ENCODE peak calls at places on chromosomes 16 and 17, in ten cellular contexts. One of them, this sample, is unnamed.

GRCh38 chr17:75588546-75589016 is 981 bp downstream of the MYO15B start:
- DNase-seq in tibial nerve: no peak
- DNase-seq in upper lobe of right lung: peak; percentile 84
- DNase-seq in cardiac fibroblast: no peak
- DNase-seq in keratinocyte: no peak
- DNase-seq in fibroblast of pulmonary artery: no peak
- DNase-seq in left ventricle myocardium inferior: no peak
- DNase-seq in CD4-positive, alpha-beta T cell: no peak
- DNase-seq in NB4: no peak
- DNase-seq in kidney: peak; percentile 84
- DNase-seq in this sample: no peak

GRCh38 chr16:56013962-56014552 is 138.9 kb upstream of the CES5A start:
- DNase-seq in tibial nerve: no peak
- DNase-seq in upper lobe of right lung: peak; percentile 79
- DNase-seq in cardiac fibroblast: peak; percentile 5
- DNase-seq in keratinocyte: peak; percentile 15
- DNase-seq in fibroblast of pulmonary artery: peak; percentile 16
- DNase-seq in left ventricle myocardium inferior: peak; percentile 44
- DNase-seq in CD4-positive, alpha-beta T cell: peak; percentile 4
- DNase-seq in NB4: peak; percentile 70
- DNase-seq in kidney: no peak
- DNase-seq in this sample: peak; percentile 76

GRCh38 chr17:21058098-21058893 is 15.5 kb upstream of the USP22 start:
- DNase-seq in tibial nerve: no peak
- DNase-seq in upper lobe of right lung: no peak
- DNase-seq in cardiac fibroblast: peak; percentile 53
- DNase-seq in keratinocyte: no peak
- DNase-seq in fibroblast of pulmonary artery: peak; percentile 52
- DNase-seq in left ventricle myocardium inferior: no peak
- DNase-seq in CD4-positive, alpha-beta T cell: no peak
- DNase-seq in NB4: peak; percentile 44
- DNase-seq in kidney: no peak
- DNase-seq in this sample: peak; percentile 39

GRCh38 chr17:28963212-28963611 is 11.9 kb upstream of the PHF12 start:
- DNase-seq in tibial nerve: no peak
- DNase-seq in upper lobe of right lung: peak; percentile 11
- DNase-seq in cardiac fibroblast: peak; percentile 33
- DNase-seq in keratinocyte: no peak
- DNase-seq in fibroblast of pulmonary artery: peak; percentile 27
- DNase-seq in left ventricle myocardium inferior: no peak
- DNase-seq in CD4-positive, alpha-beta T cell: no peak
- DNase-seq in NB4: no peak
- DNase-seq in kidney: peak; percentile 10
- DNase-seq in this sample: no peak

GRCh38 chr17:82061047-82061925 is 4.3 kb downstream of the DUS1L start:
- DNase-seq in tibial nerve: no peak
- DNase-seq in upper lobe of right lung: no peak
- DNase-seq in cardiac fibroblast: no peak
- DNase-seq in keratinocyte: no peak
- DNase-seq in fibroblast of pulmonary artery: no peak
- DNase-seq in left ventricle myocardium inferior: no peak
- DNase-seq in CD4-positive, alpha-beta T cell: no peak
- DNase-seq in NB4: no peak
- DNase-seq in kidney: peak; percentile 63
- DNase-seq in this sample: no peak

GRCh38 chr17:39177256-39177655 is 11.3 kb upstream of the ARL5C start:
- DNase-seq in tibial nerve: no peak
- DNase-seq in upper lobe of right lung: no peak
- DNase-seq in cardiac fibroblast: peak; percentile 41
- DNase-seq in keratinocyte: no peak
- DNase-seq in fibroblast of pulmonary artery: no peak
- DNase-seq in left ventricle myocardium inferior: no peak
- DNase-seq in CD4-positive, alpha-beta T cell: no peak
- DNase-seq in NB4: peak; percentile 68
- DNase-seq in kidney: no peak
- DNase-seq in this sample: no peak

GRCh38 chr17:71441098-71441497 is 679.7 kb upstream of the SOX9 start:
- DNase-seq in tibial nerve: no peak
- DNase-seq in upper lobe of right lung: no peak
- DNase-seq in cardiac fibroblast: peak; percentile 50
- DNase-seq in keratinocyte: peak; percentile 81
- DNase-seq in fibroblast of pulmonary artery: peak; percentile 73
- DNase-seq in left ventricle myocardium inferior: no peak
- DNase-seq in CD4-positive, alpha-beta T cell: no peak
- DNase-seq in NB4: no peak
- DNase-seq in kidney: no peak
- DNase-seq in this sample: peak; percentile 86

GRCh38 chr17:30155389-30155788 is 38.8 kb downstream of the NSRP1 start:
- DNase-seq in tibial nerve: no peak
- DNase-seq in upper lobe of right lung: no peak
- DNase-seq in cardiac fibroblast: no peak
- DNase-seq in keratinocyte: no peak
- DNase-seq in fibroblast of pulmonary artery: no peak
- DNase-seq in left ventricle myocardium inferior: no peak
- DNase-seq in CD4-positive, alpha-beta T cell: no peak
- DNase-seq in NB4: no peak
- DNase-seq in kidney: no peak
- DNase-seq in this sample: no peak

GRCh38 chr16:88306860-88307545 is 75.8 kb upstream of the ZNF469 start:
- DNase-seq in tibial nerve: no peak
- DNase-seq in upper lobe of right lung: no peak
- DNase-seq in cardiac fibroblast: peak; percentile 94
- DNase-seq in keratinocyte: no peak
- DNase-seq in fibroblast of pulmonary artery: peak; percentile 93
- DNase-seq in left ventricle myocardium inferior: peak; percentile 7
- DNase-seq in CD4-positive, alpha-beta T cell: no peak
- DNase-seq in NB4: no peak
- DNase-seq in kidney: peak; percentile 8
- DNase-seq in this sample: peak; percentile 61

GRCh38 chr17:63113167-63113566 is 147.1 kb downstream of the TANC2 start:
- DNase-seq in tibial nerve: no peak
- DNase-seq in upper lobe of right lung: no peak
- DNase-seq in cardiac fibroblast: peak; percentile 11
- DNase-seq in keratinocyte: no peak
- DNase-seq in fibroblast of pulmonary artery: peak; percentile 23
- DNase-seq in left ventricle myocardium inferior: no peak
- DNase-seq in CD4-positive, alpha-beta T cell: no peak
- DNase-seq in NB4: peak; percentile 26
- DNase-seq in kidney: no peak
- DNase-seq in this sample: peak; percentile 10
- TF ChIP-seq CTCF in tibial nerve: no peak
- TF ChIP-seq CTCF in upper lobe of right lung: peak; percentile 30
- TF ChIP-seq CTCF in cardiac fibroblast: peak; percentile 27
- TF ChIP-seq CTCF in keratinocyte: peak; percentile 10
- TF ChIP-seq CTCF in fibroblast of pulmonary artery: peak; percentile 15
- TF ChIP-seq CTCF in left ventricle myocardium inferior: peak; percentile 37
- TF ChIP-seq CTCF in CD4-positive, alpha-beta T cell: no peak
- TF ChIP-seq CTCF in NB4: no peak
- TF ChIP-seq CTCF in kidney: peak; percentile 15
- TF ChIP-seq CTCF in this sample: no peak

GRCh38 chr17:40191237-40192208 is 14.3 kb downstream of the RAPGEFL1 start:
- DNase-seq in tibial nerve: peak; percentile 73
- DNase-seq in upper lobe of right lung: peak; percentile 87
- DNase-seq in cardiac fibroblast: peak; percentile 80
- DNase-seq in keratinocyte: no peak
- DNase-seq in fibroblast of pulmonary artery: peak; percentile 79
- DNase-seq in left ventricle myocardium inferior: peak; percentile 77
- DNase-seq in CD4-positive, alpha-beta T cell: peak; percentile 60
- DNase-seq in NB4: peak; percentile 64
- DNase-seq in kidney: peak; percentile 93
- DNase-seq in this sample: peak; percentile 66
- TF ChIP-seq CTCF in tibial nerve: peak; percentile 76
- TF ChIP-seq CTCF in upper lobe of right lung: peak; percentile 65
- TF ChIP-seq CTCF in cardiac fibroblast: peak; percentile 76
- TF ChIP-seq CTCF in keratinocyte: peak; percentile 57
- TF ChIP-seq CTCF in fibroblast of pulmonary artery: peak; percentile 75
- TF ChIP-seq CTCF in left ventricle myocardium inferior: peak; percentile 73
- TF ChIP-seq CTCF in CD4-positive, alpha-beta T cell: peak; percentile 74
- TF ChIP-seq CTCF in NB4: peak; percentile 68
- TF ChIP-seq CTCF in kidney: peak; percentile 66
- TF ChIP-seq CTCF in this sample: no peak

GRCh38 chr17:40355123-40355803 is 9.3 kb downstream of the GJD3 start:
- DNase-seq in tibial nerve: peak; percentile 85
- DNase-seq in upper lobe of right lung: peak; percentile 87
- DNase-seq in cardiac fibroblast: peak; percentile 65
- DNase-seq in keratinocyte: no peak
- DNase-seq in fibroblast of pulmonary artery: peak; percentile 65
- DNase-seq in left ventricle myocardium inferior: peak; percentile 79
- DNase-seq in CD4-positive, alpha-beta T cell: peak; percentile 83
- DNase-seq in NB4: peak; percentile 67
- DNase-seq in kidney: peak; percentile 90
- DNase-seq in this sample: peak; percentile 56
- TF ChIP-seq CTCF in tibial nerve: peak; percentile 98
- TF ChIP-seq CTCF in upper lobe of right lung: peak; percentile 95
- TF ChIP-seq CTCF in cardiac fibroblast: peak; percentile 93
- TF ChIP-seq CTCF in keratinocyte: peak; percentile 73
- TF ChIP-seq CTCF in fibroblast of pulmonary artery: peak; percentile 78
- TF ChIP-seq CTCF in left ventricle myocardium inferior: peak; percentile 98
- TF ChIP-seq CTCF in CD4-positive, alpha-beta T cell: peak; percentile 95
- TF ChIP-seq CTCF in NB4: peak; percentile 86
- TF ChIP-seq CTCF in kidney: peak; percentile 96
- TF ChIP-seq CTCF in this sample: peak; percentile 94

GRCh38 chr16:8023326-8023725 is 567.0 kb downstream of the TMEM114 start:
- DNase-seq in tibial nerve: no peak
- DNase-seq in upper lobe of right lung: no peak
- DNase-seq in cardiac fibroblast: no peak
- DNase-seq in keratinocyte: no peak
- DNase-seq in fibroblast of pulmonary artery: no peak
- DNase-seq in left ventricle myocardium inferior: no peak
- DNase-seq in CD4-positive, alpha-beta T cell: no peak
- DNase-seq in NB4: no peak
- DNase-seq in kidney: no peak
- DNase-seq in this sample: no peak

GRCh38 chr16:8032406-8032805 is 557.9 kb downstream of the TMEM114 start:
- DNase-seq in tibial nerve: no peak
- DNase-seq in upper lobe of right lung: no peak
- DNase-seq in cardiac fibroblast: no peak
- DNase-seq in keratinocyte: no peak
- DNase-seq in fibroblast of pulmonary artery: no peak
- DNase-seq in left ventricle myocardium inferior: no peak
- DNase-seq in CD4-positive, alpha-beta T cell: no peak
- DNase-seq in NB4: no peak
- DNase-seq in kidney: no peak
- DNase-seq in this sample: no peak

GRCh38 chr16:8026450-8026849 is 563.9 kb downstream of the TMEM114 start:
- DNase-seq in tibial nerve: no peak
- DNase-seq in upper lobe of right lung: no peak
- DNase-seq in cardiac fibroblast: no peak
- DNase-seq in keratinocyte: no peak
- DNase-seq in fibroblast of pulmonary artery: no peak
- DNase-seq in left ventricle myocardium inferior: no peak
- DNase-seq in CD4-positive, alpha-beta T cell: no peak
- DNase-seq in NB4: peak; percentile 25
- DNase-seq in kidney: no peak
- DNase-seq in this sample: peak; percentile 0
- TF ChIP-seq CTCF in tibial nerve: no peak
- TF ChIP-seq CTCF in upper lobe of right lung: no peak
- TF ChIP-seq CTCF in cardiac fibroblast: no peak
- TF ChIP-seq CTCF in keratinocyte: no peak
- TF ChIP-seq CTCF in fibroblast of pulmonary artery: no peak
- TF ChIP-seq CTCF in left ventricle myocardium inferior: no peak
- TF ChIP-seq CTCF in CD4-positive, alpha-beta T cell: no peak
- TF ChIP-seq CTCF in NB4: no peak
- TF ChIP-seq CTCF in kidney: no peak
- TF ChIP-seq CTCF in this sample: no peak

GRCh38 chr17:44071198-44071520 is 624 bp downstream of the G6PC3 start:
- DNase-seq in tibial nerve: peak; percentile 34
- DNase-seq in upper lobe of right lung: no peak
- DNase-seq in cardiac fibroblast: no peak
- DNase-seq in keratinocyte: no peak
- DNase-seq in fibroblast of pulmonary artery: no peak
- DNase-seq in left ventricle myocardium inferior: no peak
- DNase-seq in CD4-positive, alpha-beta T cell: no peak
- DNase-seq in NB4: no peak
- DNase-seq in kidney: no peak
- DNase-seq in this sample: no peak

GRCh38 chr17:44067547-44067945 is 1.1 kb upstream of the LSM12 start:
- DNase-seq in tibial nerve: no peak
- DNase-seq in upper lobe of right lung: no peak
- DNase-seq in cardiac fibroblast: no peak
- DNase-seq in keratinocyte: no peak
- DNase-seq in fibroblast of pulmonary artery: no peak
- DNase-seq in left ventricle myocardium inferior: no peak
- DNase-seq in CD4-positive, alpha-beta T cell: no peak
- DNase-seq in NB4: no peak
- DNase-seq in kidney: no peak
- DNase-seq in this sample: no peak

GRCh38 chr17:44069974-44070454 is 521 bp upstream of the G6PC3 start:
- DNase-seq in tibial nerve: no peak
- DNase-seq in upper lobe of right lung: no peak
- DNase-seq in cardiac fibroblast: peak; percentile 29
- DNase-seq in keratinocyte: no peak
- DNase-seq in fibroblast of pulmonary artery: peak; percentile 11
- DNase-seq in left ventricle myocardium inferior: no peak
- DNase-seq in CD4-positive, alpha-beta T cell: no peak
- DNase-seq in NB4: peak; percentile 74
- DNase-seq in kidney: peak; percentile 45
- DNase-seq in this sample: peak; percentile 31

GRCh38 chr17:44071772-44072171 is 1.2 kb downstream of the G6PC3 start:
- DNase-seq in tibial nerve: no peak
- DNase-seq in upper lobe of right lung: no peak
- DNase-seq in cardiac fibroblast: peak; percentile 23
- DNase-seq in keratinocyte: peak; percentile 45
- DNase-seq in fibroblast of pulmonary artery: peak; percentile 20
- DNase-seq in left ventricle myocardium inferior: no peak
- DNase-seq in CD4-positive, alpha-beta T cell: no peak
- DNase-seq in NB4: no peak
- DNase-seq in kidney: peak; percentile 40
- DNase-seq in this sample: peak; percentile 58

DNA sequence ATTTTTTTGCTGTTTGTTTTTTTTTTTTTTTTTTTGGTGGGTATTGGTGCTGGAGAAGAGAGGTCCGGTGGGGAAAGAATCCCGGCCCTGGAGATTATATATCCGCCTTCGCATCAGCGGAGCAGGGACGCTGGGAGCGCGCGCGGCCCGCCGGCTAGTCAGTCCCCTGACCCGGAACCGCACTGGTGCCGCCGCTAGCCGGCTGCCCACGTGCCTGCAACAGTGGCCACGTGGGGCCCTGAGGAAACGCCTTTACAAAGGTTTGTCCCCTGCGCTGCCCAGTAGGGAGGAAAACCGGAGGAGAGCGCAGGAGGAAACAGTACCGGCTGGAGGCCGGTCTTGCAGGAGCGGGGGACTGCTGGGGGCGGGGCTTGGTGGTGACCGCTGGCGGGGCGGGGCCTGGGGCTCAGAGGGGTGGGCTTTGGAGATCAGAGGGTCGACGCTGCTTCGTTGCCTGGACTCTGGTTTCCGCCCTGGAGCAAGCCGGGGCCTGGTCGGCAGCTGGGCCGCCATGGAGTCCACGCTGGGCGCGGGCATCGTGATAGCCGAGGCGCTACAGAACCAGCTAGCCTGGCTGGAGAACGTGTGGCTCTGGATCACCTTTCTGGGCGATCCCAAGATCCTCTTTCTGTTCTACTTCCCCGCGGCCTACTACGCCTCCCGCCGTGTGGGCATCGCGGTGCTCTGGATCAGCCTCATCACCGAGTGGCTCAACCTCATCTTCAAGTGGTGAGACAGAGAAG is at the start of gene G6PC3:
- DNase-seq in tibial nerve: peak; percentile 92
- DNase-seq in upper lobe of right lung: peak; percentile 96
- DNase-seq in cardiac fibroblast: peak; percentile 99
- DNase-seq in keratinocyte: peak; percentile 84
- DNase-seq in fibroblast of pulmonary artery: peak; percentile 98
- DNase-seq in left ventricle myocardium inferior: peak; percentile 95
- DNase-seq in CD4-positive, alpha-beta T cell: peak; percentile 34
- DNase-seq in NB4: peak; percentile 99
- DNase-seq in kidney: peak; percentile 98
- DNase-seq in this sample: peak; percentile 98
- TF ChIP-seq CTCF in tibial nerve: no peak
- TF ChIP-seq CTCF in upper lobe of right lung: peak; percentile 19
- TF ChIP-seq CTCF in cardiac fibroblast: peak; percentile 1
- TF ChIP-seq CTCF in keratinocyte: no peak
- TF ChIP-seq CTCF in fibroblast of pulmonary artery: no peak
- TF ChIP-seq CTCF in left ventricle myocardium inferior: peak; percentile 22
- TF ChIP-seq CTCF in CD4-positive, alpha-beta T cell: no peak
- TF ChIP-seq CTCF in NB4: no peak
- TF ChIP-seq CTCF in kidney: no peak
- TF ChIP-seq CTCF in this sample: no peak